ENCODE peak calls at places on chromosome 1, in eight cellular contexts. Z is mesothelial cell of epicardium, A is T-helper 1 cell, G is EL, L is iris pigment epithelial cell, D is NCI-H1092, M is A549, T is K562. J is an unnamed sample.

GRCh38 chr1:204319027-204319426 is 40.7 kb downstream of the PLEKHA6 start:
- DNase-seq in Z (no peak), A (no peak), G (no peak), L (peak; percentile 33), D (no peak), M (no peak), T (no peak), J (no peak)

GRCh38 chr1:156102634-156103511 is 11.6 kb upstream of the LMNA start:
- DNase-seq in Z (no peak), A (no peak), G (peak; percentile 55), L (no peak), D (no peak), M (no peak), T (no peak), J (no peak)

GRCh38 chr1:226496616-226497015 is 51.9 kb upstream of the STUM start:
- DNase-seq in Z (no peak), A (no peak), G (no peak), L (no peak), D (no peak), M (no peak), T (no peak), J (no peak)

GRCh38 chr1:231313661-231314060 is 24.0 kb downstream of the EXOC8 start:
- DNase-seq in Z (no peak), A (no peak), G (no peak), L (no peak), D (no peak), M (no peak), T (no peak), J (no peak)

GRCh38 chr1:16186655-16187235 is 25.7 kb downstream of the ARHGEF19 start:
- DNase-seq in Z (no peak), A (no peak), G (no peak), L (no peak), D (no peak), M (no peak), T (no peak), J (no peak)

GRCh38 chr1:38235705-38236104 is 189.1 kb upstream of the POU3F1 start:
- DNase-seq in Z (no peak), A (no peak), G (peak; percentile 79), L (peak; percentile 65), D (no peak), M (no peak), T (no peak), J (no peak)

GRCh38 chr1:44719318-44719717 is 11.7 kb downstream of the RNU5D-1 start:
- DNase-seq in Z (no peak), A (no peak), G (no peak), L (no peak), D (no peak), M (no peak), T (no peak), J (no peak)

GRCh38 chr1:75053207-75053606 is 81.0 kb upstream of the LHX8 start:
- DNase-seq in Z (no peak), A (no peak), G (no peak), L (no peak), D (no peak), M (peak; percentile 34), T (no peak), J (no peak)

GRCh38 chr1:9659328-9659727 is 7.8 kb downstream of the PIK3CD start:
- DNase-seq in Z (no peak), A (no peak), G (peak; percentile 93), L (peak; percentile 91), D (no peak), M (no peak), T (no peak), J (peak; percentile 33)

GRCh38 chr1:77179632-77180031 is 39.6 kb downstream of the PIGK start:
- DNase-seq in Z (no peak), A (no peak), G (no peak), L (no peak), D (no peak), M (no peak), T (no peak), J (no peak)

GRCh38 chr1:15949453-15950245 is 26.3 kb downstream of the ZBTB17 start:
- DNase-seq in Z (no peak), A (peak; percentile 93), G (peak; percentile 99), L (peak; percentile 99), D (no peak), M (peak; percentile 72), T (peak; percentile 91), J (peak; percentile 94)

GRCh38 chr1:230112131-230112701 is 45.2 kb downstream of the GALNT2 start:
- DNase-seq in Z (no peak), A (no peak), G (no peak), L (no peak), D (no peak), M (no peak), T (peak; percentile 60), J (no peak)

GRCh38 chr1:174982971-174983689 is 16.6 kb upstream of the CACYBP start:
- DNase-seq in Z (no peak), A (peak; percentile 57), G (peak; percentile 48), L (peak; percentile 57), D (peak; percentile 14), M (peak; percentile 66), T (peak; percentile 43), J (no peak)